ENCODE peak calls at places on chromosomes 5 and 9, in ten cellular contexts. H is tibial artery, S is HFFc6, D is choroid plexus epithelial cell, V is psoas muscle, Y is endodermal cell, E is cardiac fibroblast, G is mucosa of descending colon, U is DND-41, N is A673. K is an unnamed sample.

GRCh38 chr9:97714435-97714834 is 17.3 kb upstream of the XPA start:
- DNase-seq in H (no peak), S (peak), D (peak), V (no peak), Y (no peak), E (peak), G (no peak), U (no peak), N (no peak), K (no peak)

GRCh38 chr5:67493676-67494075 is 297.1 kb upstream of the CD180 start:
- DNase-seq in H (peak), S (peak), D (peak), V (peak), Y (peak), E (peak), G (peak), U (peak), N (peak), K (peak)

GRCh38 chr5:38265546-38266179 is 7.3 kb downstream of the EGFLAM start:
- DNase-seq in H (peak), S (peak), D (peak), V (peak), Y (peak), E (peak), G (peak), U (peak), N (peak), K (no peak)

GRCh38 chr9:114028646-114029045 is 49.5 kb downstream of the AMBP start:
- DNase-seq in H (no peak), S (no peak), D (no peak), V (no peak), Y (peak), E (no peak), G (no peak), U (no peak), N (no peak), K (no peak)

GRCh38 chr5:171494452-171495121 is 75.1 kb downstream of the FGF18 start:
- DNase-seq in H (peak), S (peak), D (peak), V (peak), Y (peak), E (peak), G (peak), U (no peak), N (peak), K (no peak)

GRCh38 chr9:93655621-93656425 is 79.4 kb downstream of the PHF2 start:
- DNase-seq in H (no peak), S (no peak), D (no peak), V (peak), Y (no peak), E (no peak), G (no peak), U (no peak), N (no peak), K (peak)

GRCh38 chr5:37120270-37120669 is 128.9 kb downstream of the CPLANE1 start:
- DNase-seq in H (no peak), S (no peak), D (no peak), V (no peak), Y (no peak), E (no peak), G (no peak), U (peak), N (no peak), K (no peak)

GRCh38 chr9:72538926-72539702 is 17.7 kb downstream of the TMC1 start:
- DNase-seq in H (no peak), S (no peak), D (no peak), V (no peak), Y (no peak), E (no peak), G (no peak), U (no peak), N (no peak), K (no peak)

GRCh38 chr5:66814146-66814991 is 218.2 kb downstream of the MAST4 start:
- DNase-seq in H (no peak), S (peak), D (peak), V (no peak), Y (peak), E (peak), G (peak), U (peak), N (peak), K (no peak)

GRCh38 chr5:82499845-82500244 is 221.7 kb upstream of the RPS23 start:
- DNase-seq in H (no peak), S (no peak), D (no peak), V (no peak), Y (no peak), E (peak), G (no peak), U (no peak), N (no peak), K (no peak)

GRCh38 chr9:69771775-69772418 is 12.1 kb upstream of the PTAR1 start:
- DNase-seq in H (no peak), S (peak), D (peak), V (no peak), Y (no peak), E (peak), G (no peak), U (no peak), N (no peak), K (no peak)

GRCh38 chr5:76556511-76557221 is 66.5 kb downstream of the F2RL2 start:
- DNase-seq in H (no peak), S (no peak), D (no peak), V (no peak), Y (no peak), E (no peak), G (no peak), U (no peak), N (no peak), K (no peak)

GRCh38 chr9:137021574-137021978 is 6.5 kb downstream of the ABCA2 start:
- DNase-seq in H (no peak), S (no peak), D (no peak), V (no peak), Y (no peak), E (no peak), G (peak), U (no peak), N (no peak), K (no peak)

GRCh38 chr5:35436441-35437057 is 181.1 kb upstream of the SPEF2 start:
- DNase-seq in H (no peak), S (peak), D (peak), V (no peak), Y (no peak), E (peak), G (peak), U (no peak), N (peak), K (no peak)

GRCh38 chr5:26903469-26903868 is 134.9 kb downstream of the CDH9 start:
- DNase-seq in H (no peak), S (no peak), D (no peak), V (no peak), Y (no peak), E (no peak), G (no peak), U (no peak), N (no peak), K (no peak)

GRCh38 chr5:119315516-119315949 is 40.3 kb upstream of the TNFAIP8 start:
- DNase-seq in H (no peak), S (no peak), D (peak), V (no peak), Y (peak), E (peak), G (no peak), U (peak), N (peak), K (peak)

GRCh38 chr9:99431103-99431502 is 209.0 kb downstream of the SEC61B start:
- DNase-seq in H (no peak), S (no peak), D (peak), V (no peak), Y (no peak), E (peak), G (no peak), U (no peak), N (peak), K (no peak)

GRCh38 chr5:766666-767431 is 17.7 kb downstream of the ZDHHC11B start:
- DNase-seq in H (no peak), S (no peak), D (no peak), V (no peak), Y (peak), E (no peak), G (no peak), U (no peak), N (no peak), K (peak)

GRCh38 chr5:132260714-132261615 is 3.5 kb downstream of the PDLIM4 start:
- DNase-seq in H (peak), S (peak), D (peak), V (no peak), Y (peak), E (peak), G (peak), U (peak), N (peak), K (no peak)

GRCh38 chr5:146048994-146049703 is 56.2 kb downstream of the PLAC8L1 start:
- DNase-seq in H (peak), S (peak), D (peak), V (no peak), Y (peak), E (peak), G (peak), U (peak), N (peak), K (peak)

GRCh38 chr5:65050826-65051498 is 282.2 kb downstream of the CWC27 start:
- DNase-seq in H (no peak), S (peak), D (peak), V (no peak), Y (no peak), E (no peak), G (no peak), U (no peak), N (peak), K (no peak)

GRCh38 chr5:145976431-145977155 is 40.2 kb downstream of the SH3RF2 start:
- DNase-seq in H (no peak), S (peak), D (peak), V (no peak), Y (no peak), E (peak), G (no peak), U (no peak), N (no peak), K (no peak)

GRCh38 chr9:37300620-37301368 is 121.7 kb upstream of the GRHPR start:
- DNase-seq in H (no peak), S (no peak), D (peak), V (no peak), Y (no peak), E (peak), G (no peak), U (no peak), N (no peak), K (no peak)

GRCh38 chr5:141915881-141916336 is 7.8 kb upstream of the DELE1 start:
- DNase-seq in H (no peak), S (no peak), D (no peak), V (no peak), Y (peak), E (no peak), G (peak), U (no peak), N (no peak), K (no peak)

GRCh38 chr9:84283895-84284294 is 56.7 kb downstream of the SLC28A3 start:
- DNase-seq in H (no peak), S (no peak), D (no peak), V (no peak), Y (no peak), E (no peak), G (no peak), U (no peak), N (no peak), K (no peak)

GRCh38 chr5:159768243-159768642 is 148.0 kb upstream of the ADRA1B start:
- DNase-seq in H (no peak), S (peak), D (peak), V (no peak), Y (peak), E (peak), G (no peak), U (no peak), N (no peak), K (no peak)

GRCh38 chr9:110340306-110340705 is 2.6 kb upstream of the TXNDC8 start:
- DNase-seq in H (no peak), S (peak), D (peak), V (no peak), Y (peak), E (peak), G (peak), U (no peak), N (peak), K (no peak)

GRCh38 chr5:87367243-87367642 is 45.5 kb downstream of the CCNH start:
- DNase-seq in H (no peak), S (no peak), D (no peak), V (no peak), Y (no peak), E (no peak), G (no peak), U (no peak), N (no peak), K (no peak)

GRCh38 chr9:84169240-84169639 is 171.3 kb downstream of the SLC28A3 start:
- DNase-seq in H (no peak), S (peak), D (peak), V (no peak), Y (no peak), E (peak), G (no peak), U (no peak), N (no peak), K (no peak)

GRCh38 chr9:101229606-101230005 is 155.2 kb downstream of the BAAT start:
- DNase-seq in H (no peak), S (no peak), D (no peak), V (no peak), Y (no peak), E (no peak), G (no peak), U (no peak), N (no peak), K (no peak)

GRCh38 chr9:89743576-89744254 is 138.9 kb downstream of the GADD45G start:
- DNase-seq in H (no peak), S (no peak), D (no peak), V (no peak), Y (peak), E (no peak), G (no peak), U (peak), N (no peak), K (no peak)

GRCh38 chr9:86521322-86521721 is 167.1 kb upstream of the TUT7 start:
- DNase-seq in H (no peak), S (no peak), D (no peak), V (no peak), Y (no peak), E (no peak), G (no peak), U (no peak), N (no peak), K (no peak)

GRCh38 chr5:42828661-42829060 is 17.0 kb upstream of the SELENOP start:
- DNase-seq in H (no peak), S (no peak), D (no peak), V (no peak), Y (no peak), E (no peak), G (no peak), U (no peak), N (no peak), K (no peak)

GRCh38 chr5:87169300-87169991 is 98.2 kb upstream of the RASA1 start:
- DNase-seq in H (no peak), S (peak), D (no peak), V (no peak), Y (no peak), E (peak), G (no peak), U (no peak), N (no peak), K (no peak)

GRCh38 chr9:136820947-136821332 is 13.2 kb downstream of the RABL6 start:
- DNase-seq in H (no peak), S (no peak), D (peak), V (no peak), Y (peak), E (peak), G (no peak), U (no peak), N (peak), K (no peak)

GRCh38 chr5:89283758-89284493 is 400.9 kb upstream of the MEF2C start:
- DNase-seq in H (no peak), S (no peak), D (no peak), V (no peak), Y (no peak), E (no peak), G (no peak), U (no peak), N (peak), K (no peak)
- TF ChIP-seq CTCF in H (no peak), S (peak), D (no peak), V (no peak), Y (peak), E (no peak), G (no peak), U (no peak), N (peak), K (no peak)

DNA sequence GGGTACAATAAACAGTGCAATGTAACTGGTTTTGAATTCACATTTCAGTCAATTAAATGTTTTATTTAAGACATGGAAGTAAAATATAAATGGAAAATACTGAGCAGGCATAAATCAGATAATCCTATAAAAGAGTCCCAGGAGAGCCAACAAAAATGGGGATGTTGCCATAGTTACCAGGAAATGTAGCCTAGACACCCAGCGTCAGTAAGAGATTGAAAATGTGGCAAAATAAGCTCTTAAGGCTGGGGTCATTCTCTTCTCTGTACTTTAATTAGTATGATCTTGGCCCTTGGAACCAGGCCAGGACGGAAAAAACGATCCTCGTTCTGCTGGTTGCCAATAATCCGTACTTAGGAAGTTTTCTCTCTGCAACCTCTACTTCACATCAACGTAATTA is 18.9 kb upstream of the RASEF start:
- DNase-seq in H (no peak), S (no peak), D (no peak), V (no peak), Y (no peak), E (no peak), G (no peak), U (no peak), N (peak), K (no peak)
- TF ChIP-seq CTCF in H (no peak), S (no peak), D (no peak), V (no peak), Y (no peak), E (no peak), G (no peak), U (no peak), N (no peak), K (no peak)

DNA sequence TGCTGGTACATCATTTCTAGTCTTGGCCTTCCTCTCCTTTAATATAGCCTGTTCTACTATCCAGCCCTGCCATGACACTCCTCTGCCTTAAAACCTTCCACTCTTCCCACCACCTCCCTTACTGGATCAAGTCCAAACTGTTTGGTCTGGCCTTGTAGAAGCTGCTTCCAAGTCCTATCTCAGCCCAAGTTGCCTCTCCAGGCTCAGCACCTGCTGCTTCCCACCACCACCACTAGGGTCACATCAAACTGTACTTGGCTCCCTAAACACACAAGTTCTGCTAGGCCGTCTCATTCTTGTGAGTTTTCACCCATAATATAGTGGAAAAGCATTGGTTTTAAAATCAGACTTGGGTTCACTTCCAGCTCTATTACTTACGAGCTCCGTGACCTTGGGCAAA is 1.4 kb downstream of the NDUFA8 start:
- DNase-seq in H (no peak), S (peak), D (peak), V (no peak), Y (peak), E (peak), G (peak), U (peak), N (peak), K (no peak)
- TF ChIP-seq CTCF in H (no peak), S (peak), D (peak), V (peak), Y (peak), E (peak), G (no peak), U (peak), N (peak), K (peak)

DNA sequence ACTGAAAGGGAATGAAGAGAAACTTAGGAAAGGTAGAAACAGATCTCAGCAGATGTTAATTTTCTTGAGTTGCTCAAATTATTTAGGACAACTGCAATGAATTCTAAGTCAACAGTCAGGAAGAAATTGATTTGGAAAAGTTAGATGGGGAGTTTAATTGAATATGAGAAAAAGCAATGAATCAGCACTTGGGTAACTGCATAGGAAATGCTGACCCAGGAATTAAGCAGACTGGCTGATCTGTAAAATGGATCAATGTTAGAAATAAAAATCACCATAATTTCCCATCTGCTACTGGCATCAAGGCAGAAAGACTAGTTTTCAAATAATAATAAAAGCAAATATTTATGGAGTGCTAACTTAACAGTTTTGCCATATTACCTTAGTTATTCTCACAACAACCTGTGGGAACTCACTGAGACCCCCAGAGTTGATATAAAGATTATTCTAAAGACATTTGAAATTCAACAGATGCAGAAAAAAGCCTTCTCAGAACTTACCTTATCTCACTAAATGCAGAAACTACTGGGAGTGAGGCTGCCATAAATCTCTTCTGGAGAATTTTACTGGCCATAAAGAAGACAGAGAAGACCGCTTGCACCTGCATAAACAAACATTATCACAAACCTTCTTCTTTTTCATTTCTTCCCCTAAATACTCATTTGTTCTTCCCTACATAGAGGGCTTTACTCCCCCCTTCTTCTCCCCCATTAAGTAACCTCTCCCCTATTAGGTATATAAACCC is 22.8 kb upstream of the SLC12A2 start:
- DNase-seq in H (no peak), S (no peak), D (no peak), V (no peak), Y (no peak), E (no peak), G (no peak), U (no peak), N (no peak), K (no peak)
- TF ChIP-seq CTCF in H (no peak), S (no peak), D (no peak), V (no peak), Y (no peak), E (no peak), G (no peak), U (no peak), N (no peak), K (no peak)

GRCh38 chr5:149552038-149552494 is 827 bp upstream of the CSNK1A1 start:
- DNase-seq in H (no peak), S (no peak), D (no peak), V (no peak), Y (no peak), E (no peak), G (no peak), U (no peak), N (no peak), K (no peak)
- TF ChIP-seq CTCF in H (no peak), S (peak), D (no peak), V (no peak), Y (no peak), E (no peak), G (no peak), U (no peak), N (no peak), K (no peak)

GRCh38 chr5:61887271-61887670 is 418.7 kb upstream of the KIF2A start:
- DNase-seq in H (no peak), S (no peak), D (no peak), V (no peak), Y (no peak), E (no peak), G (no peak), U (no peak), N (no peak), K (no peak)
- TF ChIP-seq CTCF in H (no peak), S (no peak), D (no peak), V (no peak), Y (no peak), E (no peak), G (no peak), U (no peak), N (no peak), K (no peak)

DNA sequence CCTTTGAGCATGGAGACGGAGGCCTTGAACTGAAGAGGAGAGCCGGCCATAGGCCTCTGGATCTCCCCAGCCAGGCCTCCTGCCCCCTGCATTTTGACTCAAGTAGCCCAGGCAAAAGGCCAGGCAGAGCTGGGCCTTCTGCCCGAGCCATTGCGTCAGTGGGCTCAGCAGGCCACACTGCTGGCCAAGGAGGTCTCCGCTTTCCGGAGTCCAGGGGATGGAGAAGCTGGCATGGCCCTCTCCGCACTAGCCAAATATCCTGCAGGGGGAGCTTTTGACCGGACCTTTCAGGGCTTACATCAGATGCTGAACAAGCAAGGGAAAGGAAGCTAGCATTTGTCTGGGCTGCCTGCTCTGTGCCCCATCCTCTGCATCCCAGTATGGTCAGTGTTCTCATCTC is 386.8 kb downstream of the TRIM36 start:
- DNase-seq in H (peak), S (no peak), D (no peak), V (peak), Y (peak), E (no peak), G (no peak), U (no peak), N (peak), K (no peak)
- TF ChIP-seq CTCF in H (no peak), S (no peak), D (no peak), V (no peak), Y (peak), E (no peak), G (no peak), U (no peak), N (no peak), K (no peak)